ENCODE peak calls at places on chromosomes 3 and 15, in ten cellular contexts. V is cerebellar cortex, L is AG10803, H is gastrocnemius medialis, O is AG20443, C is kidney tubule cell, W is kidney epithelial cell, J is ELR, E is IMR-90, T is AG09319. F is an unnamed sample.

GRCh38 chr3:56379723-56380287 is 88.5 kb downstream of the ERC2 start:
- DNase-seq in T (no peak), H (no peak), O (no peak), J (no peak), C (no peak), L (no peak), E (no peak), V (no peak), W (no peak), F (no peak)

GRCh38 chr15:68930268-68931022 is at the start of gene SPESP1:
- DNase-seq in V (peak), E (peak), J (peak), W (no peak), T (peak), L (peak), C (peak), H (peak), O (peak), F (peak)

GRCh38 chr3:124981472-124981871 is 46.9 kb upstream of the MUC13 start:
- DNase-seq in V (no peak), J (no peak), W (no peak), O (no peak), E (no peak), C (no peak), T (no peak), H (no peak), L (no peak), F (no peak)

GRCh38 chr15:35181538-35181937 is 96.4 kb upstream of the NANOGP8 start:
- DNase-seq in W (no peak), E (peak), V (peak), H (no peak), J (peak), O (no peak), C (peak), L (peak), T (no peak), F (no peak)

GRCh38 chr3:107524214-107525100 is 1.7 kb downstream of the BBX start:
- DNase-seq in V (peak), H (peak), W (no peak), E (peak), T (no peak), C (peak), J (peak), L (peak), O (peak), F (no peak)

GRCh38 chr15:89506026-89506686 is 9.8 kb upstream of the RHCG start:
- DNase-seq in C (no peak), O (no peak), E (no peak), H (no peak), J (no peak), V (no peak), W (no peak), L (no peak), T (no peak), F (no peak)

GRCh38 chr3:52528596-52529375 is 4.9 kb downstream of the NT5DC2 start:
- DNase-seq in V (no peak), W (no peak), T (no peak), O (no peak), H (peak), J (no peak), L (no peak), E (no peak), C (no peak), F (peak)

GRCh38 chr3:11304160-11304559 is 32.0 kb downstream of the ATG7 start:
- DNase-seq in O (no peak), L (no peak), J (no peak), H (no peak), E (no peak), W (no peak), C (no peak), T (no peak), V (no peak), F (no peak)

GRCh38 chr3:14402304-14402811 is at the start of gene SLC6A6:
- DNase-seq in J (peak), O (peak), L (peak), H (peak), T (peak), W (peak), V (peak), E (peak), C (peak), F (peak)

GRCh38 chr15:67199391-67199790 is 55.1 kb downstream of the AAGAB start:
- DNase-seq in V (no peak), O (no peak), E (peak), J (no peak), L (peak), W (no peak), H (no peak), T (no peak), C (no peak), F (no peak)

GRCh38 chr3:56042326-56042951 is 425.8 kb downstream of the ERC2 start:
- DNase-seq in T (peak), E (peak), V (peak), H (no peak), J (peak), L (peak), O (peak), W (no peak), C (peak), F (no peak)